ENCODE peak calls at places on chromosomes 3 and 15, in five cellular contexts. U, P, V, E and S are unnamed samples.

GRCh38 chr3:152448091-152448490 is 179.4 kb downstream of the MBNL1 start:
- DNase-seq in E (no peak), P (no peak), V (no peak), U (no peak), S (no peak)

GRCh38 chr3:52881834-52882233 is 15.5 kb downstream of the STIMATE start:
- DNase-seq in U (no peak), P (no peak), V (no peak), E (no peak), S (no peak)

GRCh38 chr3:187719628-187720336 is 17.4 kb upstream of the RTP2 start:
- DNase-seq in E (no peak), V (no peak), U (no peak), P (peak; percentile 8), S (no peak)

GRCh38 chr15:68620721-68621528 is 42.1 kb downstream of the CORO2B start:
- DNase-seq in E (peak; percentile 76), V (peak; percentile 93), P (peak; percentile 99), U (peak; percentile 81), S (peak; percentile 96)

GRCh38 chr3:32106929-32107362 is 526 bp downstream of the GPD1L start:
- DNase-seq in U (peak; percentile 36), P (peak; percentile 10), E (no peak), V (peak; percentile 71), S (no peak)

GRCh38 chr15:48790716-48791115 is 20.2 kb downstream of the CEP152 start:
- DNase-seq in V (no peak), U (no peak), E (no peak), P (no peak), S (no peak)

GRCh38 chr15:75067123-75067854 is 43.9 kb downstream of the PPCDC start:
- DNase-seq in E (no peak), V (no peak), U (no peak), P (peak; percentile 63), S (no peak)

GRCh38 chr3:184240384-184241140 is 8.2 kb downstream of the ALG3 start:
- DNase-seq in P (peak; percentile 47), V (no peak), E (no peak), U (no peak), S (no peak)

GRCh38 chr3:194584435-194584776 is 48.8 kb downstream of the TMEM44 start:
- DNase-seq in E (no peak), V (no peak), U (no peak), P (no peak), S (no peak)

GRCh38 chr3:172517859-172518466 is 5.3 kb downstream of the TNFSF10 start:
- DNase-seq in U (no peak), V (no peak), E (no peak), P (no peak), S (no peak)